ENCODE peak calls at places on chromosomes 7 and 10, in seven cellular contexts. One of them, this sample, is unnamed.

GRCh38 chr10:58969578-58969977 is 206.9 kb upstream of the PHYHIPL start:
- DNase-seq in cardiac muscle cell: no peak
- DNase-seq in vagina: no peak
- DNase-seq in tibial artery: no peak
- DNase-seq in AG04449: no peak
- DNase-seq in IMR-90: no peak
- DNase-seq in adipocyte: no peak
- DNase-seq in this sample: no peak

GRCh38 chr7:53473371-53473770 is 437.9 kb downstream of the POM121L12 start:
- DNase-seq in cardiac muscle cell: no peak
- DNase-seq in vagina: no peak
- DNase-seq in tibial artery: no peak
- DNase-seq in AG04449: no peak
- DNase-seq in IMR-90: no peak
- DNase-seq in adipocyte: no peak
- DNase-seq in this sample: no peak

GRCh38 chr7:131889572-131890150 is 333.2 kb upstream of the PODXL start:
- DNase-seq in cardiac muscle cell: peak
- DNase-seq in vagina: no peak
- DNase-seq in tibial artery: no peak
- DNase-seq in AG04449: no peak
- DNase-seq in IMR-90: no peak
- DNase-seq in adipocyte: no peak
- DNase-seq in this sample: no peak

GRCh38 chr7:45987521-45988290 is 66.6 kb upstream of the IGFBP3 start:
- DNase-seq in cardiac muscle cell: no peak
- DNase-seq in vagina: peak
- DNase-seq in tibial artery: peak
- DNase-seq in AG04449: no peak
- DNase-seq in IMR-90: no peak
- DNase-seq in adipocyte: no peak
- DNase-seq in this sample: no peak

GRCh38 chr10:241451-241850 is 106.2 kb downstream of the ZMYND11 start:
- DNase-seq in cardiac muscle cell: no peak
- DNase-seq in vagina: no peak
- DNase-seq in tibial artery: no peak
- DNase-seq in AG04449: no peak
- DNase-seq in IMR-90: no peak
- DNase-seq in adipocyte: no peak
- DNase-seq in this sample: no peak

GRCh38 chr7:138545123-138545522 is 85.1 kb downstream of the TRIM24 start:
- DNase-seq in cardiac muscle cell: no peak
- DNase-seq in vagina: no peak
- DNase-seq in tibial artery: no peak
- DNase-seq in AG04449: no peak
- DNase-seq in IMR-90: no peak
- DNase-seq in adipocyte: no peak
- DNase-seq in this sample: no peak

GRCh38 chr7:158549176-158549833 is 38.3 kb downstream of the PTPRN2 start:
- DNase-seq in cardiac muscle cell: no peak
- DNase-seq in vagina: no peak
- DNase-seq in tibial artery: no peak
- DNase-seq in AG04449: no peak
- DNase-seq in IMR-90: no peak
- DNase-seq in adipocyte: no peak
- DNase-seq in this sample: peak

GRCh38 chr10:8129438-8129837 is 75.0 kb downstream of the GATA3 start:
- DNase-seq in cardiac muscle cell: no peak
- DNase-seq in vagina: no peak
- DNase-seq in tibial artery: no peak
- DNase-seq in AG04449: no peak
- DNase-seq in IMR-90: no peak
- DNase-seq in adipocyte: no peak
- DNase-seq in this sample: no peak

GRCh38 chr10:46075869-46076268 is 29.8 kb upstream of the MSMB start:
- DNase-seq in cardiac muscle cell: no peak
- DNase-seq in vagina: no peak
- DNase-seq in tibial artery: no peak
- DNase-seq in AG04449: no peak
- DNase-seq in IMR-90: no peak
- DNase-seq in adipocyte: no peak
- DNase-seq in this sample: no peak

GRCh38 chr10:71748671-71749191 is 24.6 kb downstream of the VSIR start:
- DNase-seq in cardiac muscle cell: no peak
- DNase-seq in vagina: no peak
- DNase-seq in tibial artery: peak
- DNase-seq in AG04449: no peak
- DNase-seq in IMR-90: no peak
- DNase-seq in adipocyte: no peak
- DNase-seq in this sample: no peak

GRCh38 chr10:18417950-18418527 is 233.3 kb downstream of the NSUN6 start:
- DNase-seq in cardiac muscle cell: no peak
- DNase-seq in vagina: no peak
- DNase-seq in tibial artery: no peak
- DNase-seq in AG04449: no peak
- DNase-seq in IMR-90: no peak
- DNase-seq in adipocyte: no peak
- DNase-seq in this sample: no peak

GRCh38 chr10:49128854-49129253 is 5.0 kb downstream of the FAM170B start:
- DNase-seq in cardiac muscle cell: peak
- DNase-seq in vagina: no peak
- DNase-seq in tibial artery: no peak
- DNase-seq in AG04449: no peak
- DNase-seq in IMR-90: no peak
- DNase-seq in adipocyte: no peak
- DNase-seq in this sample: no peak

GRCh38 chr7:40810274-40810673 is 675.5 kb downstream of the SUGCT start:
- DNase-seq in cardiac muscle cell: no peak
- DNase-seq in vagina: no peak
- DNase-seq in tibial artery: no peak
- DNase-seq in AG04449: no peak
- DNase-seq in IMR-90: no peak
- DNase-seq in adipocyte: no peak
- DNase-seq in this sample: no peak

GRCh38 chr10:79454259-79454658 is 8.8 kb upstream of the ZCCHC24 start:
- DNase-seq in cardiac muscle cell: no peak
- DNase-seq in vagina: peak
- DNase-seq in tibial artery: peak
- DNase-seq in AG04449: no peak
- DNase-seq in IMR-90: peak
- DNase-seq in adipocyte: peak
- DNase-seq in this sample: no peak

DNA sequence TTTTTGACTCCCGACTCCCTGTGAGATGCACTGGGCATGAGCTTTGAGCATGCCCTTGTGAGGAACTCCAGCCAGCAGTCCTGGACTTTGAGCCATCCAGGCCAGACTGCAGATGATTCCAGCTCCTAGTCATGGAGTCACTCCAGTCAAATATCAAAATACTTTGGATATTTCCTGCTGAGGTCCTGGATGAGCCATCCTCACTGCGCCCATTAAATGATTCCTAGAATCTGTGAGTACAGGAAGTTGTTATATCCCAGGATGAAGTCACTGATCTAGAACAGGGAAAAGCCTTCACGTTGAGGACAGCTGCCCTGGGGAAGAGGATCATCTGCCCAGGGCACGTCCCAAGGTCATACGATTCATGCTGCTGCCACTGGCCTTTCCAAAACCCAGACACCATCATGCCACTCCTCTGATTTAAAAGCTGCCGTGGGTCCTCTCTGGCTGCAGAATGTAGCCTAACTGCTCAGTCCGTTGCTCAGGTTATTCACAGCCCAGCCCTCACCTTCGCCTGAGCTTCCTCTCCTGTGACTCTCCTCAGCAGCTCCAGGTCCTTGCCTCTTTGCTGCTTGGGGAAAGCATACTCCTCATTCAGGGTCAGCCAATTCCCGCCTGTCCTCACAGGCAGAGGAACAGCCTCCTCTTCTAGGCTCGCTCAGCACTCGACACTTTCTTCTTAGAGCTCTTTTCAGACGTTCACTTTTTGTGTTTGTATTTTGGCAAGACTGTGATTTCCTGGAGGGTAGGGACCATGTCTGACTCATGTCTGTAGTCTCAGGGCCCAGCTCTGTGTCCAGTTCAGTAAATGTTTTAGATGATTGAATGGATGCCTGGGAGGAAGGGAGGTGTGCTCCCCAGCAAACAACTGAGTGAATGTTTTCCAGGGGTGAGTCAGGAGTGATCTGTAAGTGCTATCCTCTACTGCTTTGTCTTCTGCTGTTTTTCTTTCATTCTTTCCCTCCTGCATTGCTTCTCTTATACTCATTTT is 157.8 kb downstream of the SNX10 start:
- DNase-seq in cardiac muscle cell: no peak
- DNase-seq in vagina: no peak
- DNase-seq in tibial artery: no peak
- DNase-seq in AG04449: no peak
- DNase-seq in IMR-90: peak
- DNase-seq in adipocyte: no peak
- DNase-seq in this sample: no peak
- H3K4me3 ChIP-seq in cardiac muscle cell: no peak
- H3K4me3 ChIP-seq in vagina: no peak
- H3K4me3 ChIP-seq in tibial artery: no peak
- H3K4me3 ChIP-seq in AG04449: no peak
- H3K4me3 ChIP-seq in IMR-90: no peak
- H3K4me3 ChIP-seq in adipocyte: no peak
- H3K4me3 ChIP-seq in this sample: no peak

DNA sequence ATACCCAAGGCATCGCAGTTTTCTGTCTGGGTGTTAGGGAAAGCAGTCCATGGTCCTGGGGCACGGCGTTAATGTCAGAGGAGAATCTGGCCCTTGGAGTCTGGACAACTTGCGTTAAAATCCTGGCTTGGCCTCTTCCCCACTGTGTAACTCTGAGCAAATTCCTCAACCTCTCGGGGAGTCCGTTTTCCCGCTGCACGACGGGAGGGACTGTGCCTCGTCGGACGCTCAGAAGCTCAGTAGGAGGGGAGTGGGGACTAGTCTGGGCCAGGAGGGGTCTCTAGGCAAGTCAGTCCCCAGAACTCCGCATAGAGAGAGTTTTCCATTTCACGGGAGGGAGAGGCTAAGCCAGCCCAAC is 6.6 kb upstream of the EVX1 start:
- DNase-seq in cardiac muscle cell: no peak
- DNase-seq in vagina: no peak
- DNase-seq in tibial artery: peak
- DNase-seq in AG04449: no peak
- DNase-seq in IMR-90: no peak
- DNase-seq in adipocyte: no peak
- DNase-seq in this sample: no peak
- H3K4me3 ChIP-seq in cardiac muscle cell: peak
- H3K4me3 ChIP-seq in vagina: peak
- H3K4me3 ChIP-seq in tibial artery: peak
- H3K4me3 ChIP-seq in AG04449: no peak
- H3K4me3 ChIP-seq in IMR-90: no peak
- H3K4me3 ChIP-seq in adipocyte: peak
- H3K4me3 ChIP-seq in this sample: peak

GRCh38 chr7:101127460-101128039 is 646 bp downstream of the SERPINE1 start:
- DNase-seq in cardiac muscle cell: no peak
- DNase-seq in vagina: no peak
- DNase-seq in tibial artery: no peak
- DNase-seq in AG04449: no peak
- DNase-seq in IMR-90: no peak
- DNase-seq in adipocyte: no peak
- DNase-seq in this sample: no peak
- H3K4me3 ChIP-seq in cardiac muscle cell: no peak
- H3K4me3 ChIP-seq in vagina: peak
- H3K4me3 ChIP-seq in tibial artery: peak
- H3K4me3 ChIP-seq in AG04449: peak
- H3K4me3 ChIP-seq in IMR-90: peak
- H3K4me3 ChIP-seq in adipocyte: peak
- H3K4me3 ChIP-seq in this sample: peak

GRCh38 chr7:100565133-100565571 is 8.5 kb downstream of the SAP25 start:
- DNase-seq in cardiac muscle cell: no peak
- DNase-seq in vagina: no peak
- DNase-seq in tibial artery: no peak
- DNase-seq in AG04449: no peak
- DNase-seq in IMR-90: no peak
- DNase-seq in adipocyte: no peak
- DNase-seq in this sample: no peak

GRCh38 chr7:100561491-100562194 is 12.1 kb downstream of the SAP25 start:
- DNase-seq in cardiac muscle cell: no peak
- DNase-seq in vagina: no peak
- DNase-seq in tibial artery: no peak
- DNase-seq in AG04449: no peak
- DNase-seq in IMR-90: no peak
- DNase-seq in adipocyte: no peak
- DNase-seq in this sample: no peak

GRCh38 chr7:100563809-100564400 is 9.8 kb downstream of the SAP25 start:
- DNase-seq in cardiac muscle cell: peak
- DNase-seq in vagina: no peak
- DNase-seq in tibial artery: peak
- DNase-seq in AG04449: no peak
- DNase-seq in IMR-90: peak
- DNase-seq in adipocyte: peak
- DNase-seq in this sample: no peak

GRCh38 chr7:100563100-100563564 is 10.6 kb downstream of the SAP25 start:
- DNase-seq in cardiac muscle cell: no peak
- DNase-seq in vagina: no peak
- DNase-seq in tibial artery: no peak
- DNase-seq in AG04449: no peak
- DNase-seq in IMR-90: no peak
- DNase-seq in adipocyte: no peak
- DNase-seq in this sample: no peak

DNA sequence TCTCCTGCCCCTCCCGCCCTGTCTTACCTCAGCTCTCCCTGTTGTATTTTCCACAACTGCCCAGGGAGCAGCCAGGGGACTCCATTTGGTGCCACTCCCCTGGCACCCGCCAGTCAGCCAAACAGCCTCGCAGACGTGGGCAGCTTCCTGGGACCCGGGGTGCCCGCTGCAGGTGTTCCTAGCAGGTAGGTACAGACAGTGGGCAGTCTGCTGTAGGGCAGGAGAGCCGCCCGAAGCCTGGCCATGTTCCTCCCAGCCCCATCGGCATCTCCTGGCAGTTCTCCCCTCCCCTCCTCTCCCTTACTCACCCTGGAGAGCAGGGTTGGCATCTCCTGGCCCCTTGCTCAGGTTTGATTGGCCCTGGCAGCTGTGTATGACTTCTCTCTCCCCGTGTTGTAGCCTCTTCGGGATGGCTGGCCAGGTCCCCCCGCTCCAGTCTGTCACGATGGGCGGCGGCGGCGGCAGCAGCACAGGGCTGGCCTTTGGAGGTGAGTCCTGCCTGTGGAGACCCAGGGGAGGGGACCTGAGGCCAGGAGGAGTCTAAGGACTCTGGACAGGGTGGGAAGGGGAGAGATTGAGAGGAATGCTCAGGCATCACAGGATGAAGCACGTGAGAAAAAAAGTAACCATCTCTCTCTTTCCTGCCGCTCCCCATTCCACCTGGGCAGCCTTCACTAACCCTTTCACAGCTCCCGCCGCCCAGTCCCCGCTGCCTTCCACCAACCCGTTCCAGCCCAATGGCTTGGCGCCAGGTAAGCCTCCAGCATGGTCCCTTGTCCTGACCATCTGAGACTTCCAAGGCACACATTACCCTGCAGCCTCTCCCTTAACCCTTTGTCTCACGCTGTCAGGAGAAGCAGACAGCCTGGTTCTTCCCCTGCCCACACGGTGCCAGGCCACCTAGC is 11.3 kb downstream of the SAP25 start:
- DNase-seq in cardiac muscle cell: no peak
- DNase-seq in vagina: no peak
- DNase-seq in tibial artery: no peak
- DNase-seq in AG04449: no peak
- DNase-seq in IMR-90: no peak
- DNase-seq in adipocyte: no peak
- DNase-seq in this sample: no peak
- H3K4me3 ChIP-seq in cardiac muscle cell: no peak
- H3K4me3 ChIP-seq in vagina: no peak
- H3K4me3 ChIP-seq in tibial artery: no peak
- H3K4me3 ChIP-seq in AG04449: no peak
- H3K4me3 ChIP-seq in IMR-90: no peak
- H3K4me3 ChIP-seq in adipocyte: no peak
- H3K4me3 ChIP-seq in this sample: no peak

GRCh38 chr7:35366167-35367155 is 112.6 kb upstream of the TBX20 start:
- DNase-seq in cardiac muscle cell: no peak
- DNase-seq in vagina: peak
- DNase-seq in tibial artery: no peak
- DNase-seq in AG04449: no peak
- DNase-seq in IMR-90: no peak
- DNase-seq in adipocyte: no peak
- DNase-seq in this sample: no peak
- H3K4me3 ChIP-seq in cardiac muscle cell: no peak
- H3K4me3 ChIP-seq in vagina: no peak
- H3K4me3 ChIP-seq in tibial artery: no peak
- H3K4me3 ChIP-seq in AG04449: no peak
- H3K4me3 ChIP-seq in IMR-90: no peak
- H3K4me3 ChIP-seq in adipocyte: no peak
- H3K4me3 ChIP-seq in this sample: no peak

This sample was measured in RWPE2.